ENCODE peak calls at places on chromosomes 2 and 18, in four cellular contexts. X is suprapubic skin, N is adrenal gland, W is spleen. K is an unnamed sample. For H3K4me1 and H3K27me3, the result is how much of the 10 kb centered on the place peaks cover.

GRCh38 chr2:186532891-186533290 is 46.8 kb downstream of the ZC3H15 start:
- DNase-seq in N (no peak), W (no peak), X (no peak), K (no peak)

GRCh38 chr2:199907008-199907714 is 3.9 kb upstream of the C2orf69 start:
- DNase-seq in X (no peak), N (no peak), W (no peak), K (no peak)

GRCh38 chr2:43165378-43166025 is 60.9 kb downstream of the ZFP36L2 start:
- DNase-seq in X (no peak), W (no peak), N (peak), K (no peak)

GRCh38 chr2:220341014-220341413 is 713.6 kb downstream of the SLC4A3 start:
- DNase-seq in N (no peak), X (no peak), W (no peak), K (no peak)

GRCh38 chr2:85307527-85307897 is 20.3 kb downstream of the TGOLN2 start:
- DNase-seq in X (no peak), N (no peak), W (no peak), K (no peak)

GRCh38 chr2:156397229-156397628 is 39.0 kb upstream of the GPD2 start:
- DNase-seq in X (no peak), W (no peak), N (no peak), K (no peak)

GRCh38 chr18:76397631-76398030 is 97.4 kb downstream of the ZNF516 start:
- DNase-seq in X (no peak), W (no peak), N (no peak), K (no peak)

GRCh38 chr2:17857016-17857415 is 21.5 kb upstream of the KCNS3 start:
- DNase-seq in N (no peak), W (no peak), X (no peak), K (no peak)

GRCh38 chr18:45463433-45463832 is 151.8 kb upstream of the SLC14A2 start:
- DNase-seq in X (no peak), W (no peak), N (no peak), K (no peak)

GRCh38 chr2:105989070-105989469 is 205.0 kb downstream of the UXS1 start:
- DNase-seq in W (no peak), N (no peak), X (no peak), K (no peak)

DNA sequence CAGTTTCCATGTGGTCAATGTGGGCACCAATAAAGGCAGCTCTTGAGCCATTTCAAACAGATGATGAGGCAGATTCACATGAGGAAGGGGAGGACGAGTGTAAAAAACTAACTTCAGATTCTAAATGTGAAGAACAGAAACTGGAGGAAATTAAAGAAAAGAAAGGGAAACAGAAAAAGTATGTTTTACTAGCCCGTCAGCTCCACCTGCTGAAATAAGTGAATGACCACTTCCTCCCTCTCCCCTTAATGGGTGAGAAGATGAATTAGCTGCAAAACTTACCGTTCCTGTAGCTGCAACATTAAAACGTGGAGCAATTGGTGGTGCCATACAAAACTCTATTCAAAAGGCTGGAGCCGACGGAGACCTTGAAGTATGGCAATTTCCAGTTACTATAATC is 203.5 kb downstream of the UXS1 start:
- DNase-seq in N (no peak), X (no peak), W (no peak), K (no peak)
- TF ChIP-seq CTCF in N (no peak), X (no peak), W (no peak), K (no peak)

DNA sequence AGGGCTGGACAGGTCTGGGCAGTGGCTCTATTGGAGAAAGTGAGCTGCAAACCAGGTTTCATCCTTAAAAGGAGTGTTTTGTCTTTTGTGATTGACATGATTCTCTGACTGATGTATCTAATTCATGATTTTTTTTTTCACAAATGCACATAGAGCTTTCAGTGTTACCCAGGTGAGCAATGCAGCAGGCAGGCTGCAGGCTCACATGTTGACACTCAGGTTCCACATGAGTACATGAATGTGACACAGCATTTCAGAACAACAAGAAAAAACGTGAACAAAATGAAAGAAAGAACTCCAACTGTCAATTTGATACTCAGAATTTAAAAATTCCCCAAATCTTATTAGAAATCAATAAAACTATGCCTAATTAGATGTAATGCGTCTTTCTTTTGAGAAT is 430.2 kb downstream of the LPIN1 start:
- DNase-seq in N (no peak), X (no peak), W (no peak), K (no peak)
- H3K4me1 ChIP-seq in N (under half), X (under half), W (under half), K (under half)

GRCh38 chr2:11724151-11724550 is 22.3 kb upstream of the LPIN1 start:
- DNase-seq in W (no peak), N (no peak), X (no peak), K (no peak)
- H3K27me3 ChIP-seq in W (under half), N (under half), X (under half), K (under half)

GRCh38 chr2:101348851-101349250 is 38.5 kb downstream of the CREG2 start:
- DNase-seq in X (no peak), N (no peak), W (no peak), K (peak)
- TF ChIP-seq CTCF in X (no peak), N (no peak), W (no peak), K (no peak)

GRCh38 chr2:71340176-71340575 is 8.6 kb downstream of the ZNF638 start:
- DNase-seq in X (no peak), N (no peak), W (no peak), K (no peak)
- H3K4me1 ChIP-seq in X (half or more), N (half or more), W (half or more), K (under half)

DNA sequence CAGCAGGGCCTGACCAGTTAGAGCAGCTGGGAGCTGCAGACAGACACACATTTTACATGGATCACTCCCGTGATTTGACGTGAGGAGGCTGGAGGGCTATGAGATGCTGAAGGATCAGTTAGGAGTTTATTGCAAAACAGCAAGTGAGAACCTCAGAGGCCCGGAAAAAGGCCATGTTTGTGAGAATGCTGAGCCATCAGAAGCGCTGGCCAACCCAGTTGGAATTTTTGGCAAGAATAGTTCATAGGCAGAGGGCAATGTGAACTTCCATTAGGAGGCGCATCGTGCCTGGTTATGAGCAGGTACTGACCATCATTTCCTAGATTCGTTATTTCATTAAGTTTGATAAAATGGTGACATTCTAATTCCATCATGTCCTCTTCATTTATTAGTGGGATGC is 23.3 kb upstream of the LMAN1 start:
- DNase-seq in W (no peak), X (no peak), N (no peak), K (no peak)
- H3K27me3 ChIP-seq in W (under half), X (under half), N (under half), K (under half)

DNA sequence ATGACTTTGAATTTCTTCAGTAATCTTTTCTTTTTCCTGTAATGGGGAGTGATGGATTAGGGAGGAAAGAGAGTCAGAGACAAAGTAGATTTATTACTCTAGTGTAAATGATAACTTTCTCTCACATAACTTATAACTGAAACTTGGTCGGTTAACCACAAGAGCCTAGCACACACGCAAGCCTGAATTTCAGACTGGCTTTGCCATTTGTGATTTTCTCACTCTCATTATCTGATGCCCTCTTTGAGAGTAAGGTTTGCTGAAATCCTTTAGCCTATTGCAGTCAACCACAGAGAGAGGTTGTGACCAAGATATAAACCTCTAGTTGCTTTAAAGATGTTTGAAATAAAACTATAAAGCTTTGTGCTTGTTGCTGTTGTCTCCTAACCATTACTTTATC is 117.9 kb upstream of the NETO1 start:
- DNase-seq in N (no peak), W (no peak), X (no peak), K (no peak)
- TF ChIP-seq CTCF in N (no peak), W (no peak), X (no peak), K (no peak)

DNA sequence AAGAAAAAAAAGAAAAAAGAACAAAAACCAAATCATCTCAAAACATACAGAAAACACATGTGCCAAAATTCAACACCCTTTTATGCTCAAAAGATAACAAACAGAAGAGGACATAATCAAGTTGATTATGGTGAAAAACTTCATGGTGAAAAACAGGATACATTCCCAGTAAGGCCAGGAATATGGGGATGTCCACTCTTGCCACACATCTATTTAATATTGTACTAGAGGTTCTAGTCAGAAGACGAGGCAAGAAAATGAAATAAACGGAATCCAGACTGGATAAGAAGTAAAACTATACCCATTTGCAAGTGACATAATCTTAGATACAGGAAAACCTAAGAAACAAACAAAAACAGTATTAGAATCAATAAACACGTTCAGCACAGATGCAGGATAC is 40.8 kb downstream of the MAP3K2 start:
- DNase-seq in W (no peak), X (no peak), N (no peak), K (no peak)
- H3K4me1 ChIP-seq in W (under half), X (under half), N (under half), K (under half)

GRCh38 chr2:68426446-68426845 is 40.6 kb downstream of the FBXO48 start:
- DNase-seq in X (no peak), W (no peak), N (no peak), K (no peak)

GRCh38 chr2:68426885-68427579 is 40.1 kb downstream of the FBXO48 start:
- DNase-seq in N (no peak), W (no peak), X (no peak), K (no peak)

GRCh38 chr2:68420254-68420910 is 46.7 kb downstream of the FBXO48 start:
- DNase-seq in W (no peak), N (no peak), X (no peak), K (no peak)

GRCh38 chr2:68425503-68425902 is 41.6 kb downstream of the FBXO48 start:
- DNase-seq in N (no peak), X (no peak), W (no peak), K (no peak)

GRCh38 chr2:68423966-68424650 is 43.0 kb downstream of the FBXO48 start:
- DNase-seq in W (no peak), N (no peak), X (no peak), K (no peak)
- H3K27me3 ChIP-seq in W (under half), N (under half), X (under half), K (under half)